ENCODE peak calls at places on chromosomes 12 and 14, in four cellular contexts. H, A, Y and Z are unnamed samples.

GRCh38 chr14:35932659-35933159 is 106.6 kb downstream of the BRMS1L start:
- DNase-seq in H (no peak), Y (no peak), A (no peak), Z (no peak)

GRCh38 chr12:28704477-28705169 is 444.5 kb upstream of the FAR2 start:
- DNase-seq in H (peak), A (no peak), Y (no peak), Z (no peak)

GRCh38 chr14:46580941-46581671 is 70.5 kb downstream of the RPL10L start:
- DNase-seq in Y (peak), A (peak), H (peak), Z (peak)

GRCh38 chr12:131233737-131234474 is 280.2 kb downstream of the ADGRD1 start:
- DNase-seq in A (no peak), H (no peak), Y (no peak), Z (no peak)

GRCh38 chr12:46549527-46550265 is 177.1 kb upstream of the SLC38A2 start:
- DNase-seq in Y (peak), A (no peak), H (peak), Z (no peak)

GRCh38 chr12:27969901-27970390 is 2.6 kb downstream of the PTHLH start:
- DNase-seq in H (peak), A (peak), Y (peak), Z (no peak)

GRCh38 chr14:58705066-58705465 is 67.3 kb downstream of the DACT1 start:
- DNase-seq in Y (no peak), H (no peak), A (no peak), Z (no peak)

GRCh38 chr12:85531345-85531744 is 251.3 kb downstream of the ALX1 start:
- DNase-seq in H (no peak), Y (no peak), A (no peak), Z (no peak)

GRCh38 chr14:104510794-104511611 is 68.6 kb upstream of the C14orf180 start:
- DNase-seq in A (no peak), Y (no peak), H (no peak), Z (no peak)

GRCh38 chr14:77316872-77317271 is 3.8 kb downstream of the POMT2 start:
- DNase-seq in A (no peak), H (no peak), Y (no peak), Z (no peak)

GRCh38 chr14:68248481-68249255 is 429.1 kb downstream of the RAD51B start:
- DNase-seq in A (peak), H (peak), Y (peak), Z (peak)

GRCh38 chr12:42278116-42278485 is 40.1 kb upstream of the YAF2 start:
- DNase-seq in A (no peak), H (no peak), Y (no peak), Z (no peak)

GRCh38 chr14:68286667-68287066 is 467.1 kb downstream of the RAD51B start:
- DNase-seq in Y (no peak), H (no peak), A (no peak), Z (no peak)

GRCh38 chr12:101792046-101792931 is 38.5 kb downstream of the GNPTAB start:
- DNase-seq in H (no peak), A (no peak), Y (no peak), Z (no peak)

GRCh38 chr14:67620217-67620789 is 583 bp downstream of the ARG2 start:
- DNase-seq in H (peak), Y (no peak), A (peak), Z (no peak)

GRCh38 chr12:121176826-121177529 is 33.0 kb upstream of the P2RX4 start:
- DNase-seq in Y (no peak), A (no peak), H (no peak), Z (no peak)

GRCh38 chr14:70289138-70289537 is 70.3 kb downstream of the COX16 start:
- DNase-seq in A (no peak), H (no peak), Y (no peak), Z (no peak)

GRCh38 chr14:87005336-87005735 is 987.6 kb downstream of the GALC start:
- DNase-seq in A (no peak), H (no peak), Y (peak), Z (no peak)

GRCh38 chr14:100546051-100546443 is 41.2 kb downstream of the BEGAIN start:
- DNase-seq in Y (peak), A (no peak), H (no peak), Z (no peak)

GRCh38 chr12:76547526-76547925 is 12.0 kb downstream of the OSBPL8 start:
- DNase-seq in H (no peak), A (no peak), Y (no peak), Z (no peak)
- H3K4me3 ChIP-seq in H (no peak), A (no peak), Y (no peak), Z (no peak)

DNA sequence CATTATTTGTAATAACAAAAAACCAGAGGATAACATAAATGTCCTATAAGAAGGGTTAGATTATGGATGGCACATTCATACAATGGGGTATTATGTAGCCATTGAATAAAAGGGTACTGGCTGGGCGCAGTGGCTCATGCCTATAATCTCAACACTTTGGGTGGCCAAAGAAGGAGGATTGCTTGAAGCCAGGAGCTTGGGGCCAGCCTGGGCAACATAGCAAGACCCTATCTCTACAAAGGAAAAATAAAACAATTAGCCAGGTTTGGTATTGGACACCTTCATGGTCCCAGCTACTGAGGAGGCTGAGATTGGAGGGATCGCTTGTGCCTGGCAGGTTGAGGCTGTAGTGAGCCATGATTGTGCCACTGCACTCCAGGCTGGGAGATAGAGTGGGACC is 14.8 kb downstream of the PTPN11 start:
- DNase-seq in H (no peak), A (no peak), Y (no peak), Z (no peak)
- TF ChIP-seq CTCF in H (no peak), A (no peak), Y (no peak), Z (no peak)

DNA sequence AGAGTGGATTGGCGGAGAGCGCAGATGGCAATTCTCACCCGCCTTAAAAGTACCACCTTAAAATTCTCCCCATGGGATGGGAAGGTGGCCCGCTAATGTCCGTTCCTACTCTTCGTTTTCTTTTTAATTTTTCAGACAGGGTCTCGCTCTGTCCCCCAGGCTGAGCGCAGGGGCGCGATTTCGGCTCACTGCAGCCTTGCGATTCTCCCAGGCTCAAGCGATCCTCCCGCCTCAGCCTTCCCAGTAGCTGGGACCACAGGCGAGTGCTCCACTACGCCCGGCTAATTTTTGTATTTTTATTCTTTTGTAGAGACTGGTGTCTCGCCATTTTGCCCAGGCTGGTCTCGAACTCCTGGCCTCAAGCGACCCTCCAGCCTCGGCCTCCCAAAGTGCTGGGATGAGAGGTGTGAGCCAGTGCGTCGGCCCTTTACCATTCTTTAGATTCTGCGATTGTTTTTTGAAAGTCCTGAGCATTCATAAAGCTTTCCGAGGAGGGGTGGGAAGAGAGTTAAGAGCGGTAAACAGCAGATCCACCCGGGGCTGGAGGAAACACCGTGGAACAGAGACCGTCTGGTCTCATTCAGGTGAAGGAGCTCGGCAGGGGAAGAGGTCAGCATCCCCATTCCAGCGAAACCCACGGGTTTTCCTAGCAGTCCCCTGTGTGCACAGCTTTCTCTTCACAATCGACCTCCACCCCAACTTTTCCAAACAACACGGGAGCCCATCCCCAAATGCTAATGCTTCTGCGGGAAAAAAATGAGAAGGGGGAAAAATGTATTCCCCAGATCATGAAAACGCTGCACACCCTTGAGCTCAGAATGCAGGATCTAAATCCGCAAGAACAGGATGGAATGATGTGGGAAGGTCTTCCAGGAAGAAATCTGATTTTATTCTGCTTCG is 129.2 kb downstream of the NDUFA12 start:
- DNase-seq in H (no peak), A (no peak), Y (no peak), Z (no peak)
- H3K4me3 ChIP-seq in H (no peak), A (peak), Y (no peak), Z (peak)

GRCh38 chr12:115770643-115771042 is 506.9 kb downstream of the MED13L start:
- DNase-seq in H (no peak), Y (no peak), A (no peak), Z (no peak)

GRCh38 chr12:115771601-115772000 is 505.9 kb downstream of the MED13L start:
- DNase-seq in H (no peak), Y (no peak), A (no peak), Z (no peak)

GRCh38 chr12:115767921-115768320 is 509.6 kb downstream of the MED13L start:
- DNase-seq in H (no peak), A (no peak), Y (no peak), Z (no peak)

GRCh38 chr12:115774148-115774905 is 503.2 kb downstream of the MED13L start:
- DNase-seq in Y (no peak), A (no peak), H (no peak), Z (no peak)

DNA sequence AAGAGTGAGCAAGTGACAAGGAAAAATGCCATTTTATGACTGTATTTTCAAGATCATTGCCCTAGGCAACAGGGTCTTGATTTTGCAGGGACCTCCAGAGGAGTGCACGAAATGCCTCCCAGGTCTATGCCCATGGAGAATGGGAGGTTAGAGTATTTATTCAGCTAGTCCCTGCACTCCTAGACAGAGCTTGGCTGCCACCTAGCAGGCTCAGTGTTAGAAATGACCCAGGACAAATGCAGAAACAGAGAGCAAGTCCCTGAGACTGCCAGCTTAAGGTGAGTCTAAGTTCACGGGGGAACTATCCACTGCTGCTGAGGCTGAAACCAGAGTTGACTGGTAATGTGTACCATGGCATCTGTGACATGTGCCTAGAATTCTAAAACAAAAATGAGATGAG is 506.4 kb downstream of the MED13L start:
- DNase-seq in H (no peak), Y (no peak), A (peak), Z (no peak)
- TF ChIP-seq CTCF in H (peak), Y (no peak), A (peak), Z (no peak)